ENCODE peak calls at places on chromosomes 1 and 21, in six cellular contexts. One of them, this sample, is unnamed.

GRCh38 chr1:162033445-162033844 is 9.8 kb upstream of the OLFML2B start:
- DNase-seq in K562: no peak
- DNase-seq in SK-N-SH: no peak
- DNase-seq in cardiac muscle cell: no peak
- DNase-seq in natural killer cell: no peak
- DNase-seq in HFF-Myc: no peak
- DNase-seq in this sample: no peak

GRCh38 chr21:44418108-44418875 is 37.0 kb upstream of the LRRC3 start:
- DNase-seq in K562: no peak
- DNase-seq in SK-N-SH: no peak
- DNase-seq in cardiac muscle cell: no peak
- DNase-seq in natural killer cell: no peak
- DNase-seq in HFF-Myc: no peak
- DNase-seq in this sample: peak

GRCh38 chr1:89953072-89953626 is 41.8 kb upstream of the ZNF326 start:
- DNase-seq in K562: peak
- DNase-seq in SK-N-SH: no peak
- DNase-seq in cardiac muscle cell: peak
- DNase-seq in natural killer cell: no peak
- DNase-seq in HFF-Myc: peak
- DNase-seq in this sample: no peak

GRCh38 chr1:212310383-212310782 is 25.2 kb downstream of the PPP2R5A start:
- DNase-seq in K562: no peak
- DNase-seq in SK-N-SH: no peak
- DNase-seq in cardiac muscle cell: no peak
- DNase-seq in natural killer cell: no peak
- DNase-seq in HFF-Myc: no peak
- DNase-seq in this sample: no peak

GRCh38 chr1:12144236-12144635 is 22.6 kb upstream of the TNFRSF1B start:
- DNase-seq in K562: no peak
- DNase-seq in SK-N-SH: no peak
- DNase-seq in cardiac muscle cell: no peak
- DNase-seq in natural killer cell: no peak
- DNase-seq in HFF-Myc: no peak
- DNase-seq in this sample: no peak

GRCh38 chr1:15452216-15452615 is 4.3 kb upstream of the CELA2A start:
- DNase-seq in K562: no peak
- DNase-seq in SK-N-SH: no peak
- DNase-seq in cardiac muscle cell: no peak
- DNase-seq in natural killer cell: no peak
- DNase-seq in HFF-Myc: no peak
- DNase-seq in this sample: no peak

GRCh38 chr21:31714741-31715365 is 17.1 kb downstream of the SCAF4 start:
- DNase-seq in K562: no peak
- DNase-seq in SK-N-SH: no peak
- DNase-seq in cardiac muscle cell: no peak
- DNase-seq in natural killer cell: no peak
- DNase-seq in HFF-Myc: no peak
- DNase-seq in this sample: no peak

GRCh38 chr21:25895565-25896205 is 160.9 kb downstream of the GABPA start:
- DNase-seq in K562: peak
- DNase-seq in SK-N-SH: peak
- DNase-seq in cardiac muscle cell: peak
- DNase-seq in natural killer cell: no peak
- DNase-seq in HFF-Myc: no peak
- DNase-seq in this sample: no peak

GRCh38 chr1:117209094-117209493 is 1.6 kb downstream of the VTCN1 start:
- DNase-seq in K562: no peak
- DNase-seq in SK-N-SH: no peak
- DNase-seq in cardiac muscle cell: no peak
- DNase-seq in natural killer cell: no peak
- DNase-seq in HFF-Myc: no peak
- DNase-seq in this sample: no peak

GRCh38 chr1:18243503-18244175 is 136.0 kb downstream of the IGSF21 start:
- DNase-seq in K562: no peak
- DNase-seq in SK-N-SH: no peak
- DNase-seq in cardiac muscle cell: no peak
- DNase-seq in natural killer cell: no peak
- DNase-seq in HFF-Myc: no peak
- DNase-seq in this sample: no peak

GRCh38 chr1:53783056-53783455 is 44.1 kb upstream of the GLIS1 start:
- DNase-seq in K562: no peak
- DNase-seq in SK-N-SH: no peak
- DNase-seq in cardiac muscle cell: no peak
- DNase-seq in natural killer cell: no peak
- DNase-seq in HFF-Myc: no peak
- DNase-seq in this sample: no peak

GRCh38 chr1:183417691-183418491 is at the start of gene NMNAT2:
- DNase-seq in K562: no peak
- DNase-seq in SK-N-SH: peak
- DNase-seq in cardiac muscle cell: peak
- DNase-seq in natural killer cell: no peak
- DNase-seq in HFF-Myc: no peak
- DNase-seq in this sample: peak

GRCh38 chr1:145885738-145886287 is at the start of gene ANKRD35:
- DNase-seq in K562: peak
- DNase-seq in SK-N-SH: peak
- DNase-seq in cardiac muscle cell: peak
- DNase-seq in natural killer cell: peak
- DNase-seq in HFF-Myc: no peak
- DNase-seq in this sample: peak

GRCh38 chr1:109832935-109833334 is 69.2 kb upstream of the EPS8L3 start:
- DNase-seq in K562: no peak
- DNase-seq in SK-N-SH: no peak
- DNase-seq in cardiac muscle cell: no peak
- DNase-seq in natural killer cell: no peak
- DNase-seq in HFF-Myc: no peak
- DNase-seq in this sample: no peak

GRCh38 chr1:7991504-7992440 is 30.3 kb downstream of the PARK7 start:
- DNase-seq in K562: no peak
- DNase-seq in SK-N-SH: no peak
- DNase-seq in cardiac muscle cell: no peak
- DNase-seq in natural killer cell: no peak
- DNase-seq in HFF-Myc: no peak
- DNase-seq in this sample: no peak

GRCh38 chr1:9900142-9901043 is 9.7 kb downstream of the CTNNBIP1 start:
- DNase-seq in K562: no peak
- DNase-seq in SK-N-SH: no peak
- DNase-seq in cardiac muscle cell: peak
- DNase-seq in natural killer cell: no peak
- DNase-seq in HFF-Myc: no peak
- DNase-seq in this sample: no peak

GRCh38 chr21:35375115-35375514 is 326.0 kb upstream of the RUNX1 start:
- DNase-seq in K562: no peak
- DNase-seq in SK-N-SH: no peak
- DNase-seq in cardiac muscle cell: no peak
- DNase-seq in natural killer cell: no peak
- DNase-seq in HFF-Myc: peak
- DNase-seq in this sample: no peak

GRCh38 chr1:57424231-57425027 is 569 bp upstream of the DAB1 start:
- DNase-seq in K562: no peak
- DNase-seq in SK-N-SH: peak
- DNase-seq in cardiac muscle cell: peak
- DNase-seq in natural killer cell: no peak
- DNase-seq in HFF-Myc: peak
- DNase-seq in this sample: peak

GRCh38 chr1:175152006-175152652 is 40.4 kb downstream of the KIAA0040 start:
- DNase-seq in K562: peak
- DNase-seq in SK-N-SH: peak
- DNase-seq in cardiac muscle cell: peak
- DNase-seq in natural killer cell: peak
- DNase-seq in HFF-Myc: no peak
- DNase-seq in this sample: no peak

GRCh38 chr1:210489491-210489890 is 160.8 kb downstream of the HHAT start:
- DNase-seq in K562: no peak
- DNase-seq in SK-N-SH: no peak
- DNase-seq in cardiac muscle cell: no peak
- DNase-seq in natural killer cell: no peak
- DNase-seq in HFF-Myc: peak
- DNase-seq in this sample: no peak

GRCh38 chr1:108537976-108538375 is 21.9 kb upstream of the EEIG2 start:
- DNase-seq in K562: no peak
- DNase-seq in SK-N-SH: no peak
- DNase-seq in cardiac muscle cell: no peak
- DNase-seq in natural killer cell: no peak
- DNase-seq in HFF-Myc: no peak
- DNase-seq in this sample: no peak

GRCh38 chr1:116814935-116815334 is 60.7 kb downstream of the CD2 start:
- DNase-seq in K562: no peak
- DNase-seq in SK-N-SH: no peak
- DNase-seq in cardiac muscle cell: no peak
- DNase-seq in natural killer cell: no peak
- DNase-seq in HFF-Myc: no peak
- DNase-seq in this sample: no peak

GRCh38 chr1:40258445-40258769 is 371 bp downstream of the ZMPSTE24 start:
- DNase-seq in K562: no peak
- DNase-seq in SK-N-SH: no peak
- DNase-seq in cardiac muscle cell: no peak
- DNase-seq in natural killer cell: no peak
- DNase-seq in HFF-Myc: no peak
- DNase-seq in this sample: no peak

GRCh38 chr1:186325239-186325638 is 49.8 kb downstream of the TPR start:
- DNase-seq in K562: peak
- DNase-seq in SK-N-SH: no peak
- DNase-seq in cardiac muscle cell: no peak
- DNase-seq in natural killer cell: no peak
- DNase-seq in HFF-Myc: peak
- DNase-seq in this sample: no peak

DNA sequence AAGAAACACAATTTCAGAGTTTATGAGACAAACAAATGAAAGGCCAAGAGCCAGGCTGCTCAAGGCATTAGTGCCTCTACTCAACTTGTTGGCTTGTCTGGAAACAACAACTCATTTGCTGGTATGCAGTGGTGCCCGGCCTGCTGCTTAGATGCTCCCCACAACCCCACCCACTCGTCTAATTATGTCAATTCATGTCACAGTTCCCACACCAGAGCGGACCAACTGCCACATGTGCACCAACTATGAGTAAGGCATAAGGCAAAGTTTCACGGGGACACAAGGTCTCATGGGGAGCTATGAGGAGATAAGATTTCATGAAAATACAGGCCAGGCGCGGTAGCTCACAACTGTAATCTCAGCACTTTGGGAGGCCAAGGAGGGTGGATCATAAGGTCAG is 34.5 kb upstream of the LRRC38 start:
- DNase-seq in K562: no peak
- DNase-seq in SK-N-SH: no peak
- DNase-seq in cardiac muscle cell: no peak
- DNase-seq in natural killer cell: no peak
- DNase-seq in HFF-Myc: no peak
- DNase-seq in this sample: no peak
- TF ChIP-seq CTCF in K562: no peak
- TF ChIP-seq CTCF in SK-N-SH: no peak
- TF ChIP-seq CTCF in cardiac muscle cell: no peak
- TF ChIP-seq CTCF in natural killer cell: no peak
- TF ChIP-seq CTCF in HFF-Myc: no peak
- TF ChIP-seq CTCF in this sample: no peak

DNA sequence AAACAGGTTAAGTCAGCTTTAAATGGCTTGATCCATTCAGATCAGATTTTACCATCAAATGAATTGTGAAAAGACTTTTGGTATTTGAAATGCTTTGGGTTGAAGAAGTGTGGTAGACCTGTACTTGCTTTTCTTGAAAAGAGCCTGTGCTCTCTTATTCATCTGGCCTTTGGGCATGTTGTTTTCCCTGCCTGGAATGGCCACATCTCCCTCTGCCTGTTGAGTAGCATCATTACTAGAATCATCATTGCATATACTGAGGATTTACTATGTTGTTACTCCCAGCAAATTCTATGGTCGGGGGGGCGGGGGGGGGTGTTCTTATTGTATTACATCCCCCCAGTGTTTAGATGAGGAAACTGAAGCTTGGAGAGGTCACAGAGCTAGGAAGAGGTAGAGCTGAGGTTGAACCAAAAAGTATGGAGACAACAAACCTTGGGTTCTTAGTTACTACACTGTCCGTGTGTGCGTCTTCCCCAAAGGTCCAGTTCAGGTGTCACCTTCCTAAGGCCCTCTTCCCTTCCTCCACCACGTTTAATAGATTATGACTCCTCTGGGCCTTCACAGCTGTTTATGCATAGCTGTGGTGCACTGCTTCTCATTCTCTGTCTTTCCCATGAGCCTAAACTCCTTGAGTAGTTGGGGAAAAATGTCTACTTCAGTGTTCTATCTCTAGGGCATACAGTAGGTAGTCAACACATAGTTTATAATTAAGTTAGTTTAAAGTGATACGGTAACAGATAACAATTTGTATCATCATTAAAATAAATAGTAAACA is 246.4 kb upstream of the HOOK1 start:
- DNase-seq in K562: no peak
- DNase-seq in SK-N-SH: no peak
- DNase-seq in cardiac muscle cell: no peak
- DNase-seq in natural killer cell: no peak
- DNase-seq in HFF-Myc: no peak
- DNase-seq in this sample: no peak
- TF ChIP-seq CTCF in K562: no peak
- TF ChIP-seq CTCF in SK-N-SH: peak
- TF ChIP-seq CTCF in cardiac muscle cell: peak
- TF ChIP-seq CTCF in natural killer cell: no peak
- TF ChIP-seq CTCF in HFF-Myc: no peak
- TF ChIP-seq CTCF in this sample: peak

GRCh38 chr1:102872097-102872496 is 236.2 kb downstream of the COL11A1 start:
- DNase-seq in K562: no peak
- DNase-seq in SK-N-SH: no peak
- DNase-seq in cardiac muscle cell: no peak
- DNase-seq in natural killer cell: no peak
- DNase-seq in HFF-Myc: no peak
- DNase-seq in this sample: no peak
- TF ChIP-seq CTCF in K562: no peak
- TF ChIP-seq CTCF in SK-N-SH: no peak
- TF ChIP-seq CTCF in cardiac muscle cell: no peak
- TF ChIP-seq CTCF in natural killer cell: no peak
- TF ChIP-seq CTCF in HFF-Myc: no peak
- TF ChIP-seq CTCF in this sample: no peak

GRCh38 chr1:204494281-204495077 is at the start of gene PIK3C2B:
- DNase-seq in K562: peak
- DNase-seq in SK-N-SH: peak
- DNase-seq in cardiac muscle cell: peak
- DNase-seq in natural killer cell: peak
- DNase-seq in HFF-Myc: no peak
- DNase-seq in this sample: peak
- TF ChIP-seq CTCF in K562: peak
- TF ChIP-seq CTCF in SK-N-SH: peak
- TF ChIP-seq CTCF in cardiac muscle cell: peak
- TF ChIP-seq CTCF in natural killer cell: peak
- TF ChIP-seq CTCF in HFF-Myc: peak
- TF ChIP-seq CTCF in this sample: peak